ENCODE peak calls at places on chromosomes 5 and 9, in ten cellular contexts. R is H54; G is stimulated activated CD8-positive, alpha-beta memory T cell treated with anti-CD3 and anti-CD28 coated beads, Interleukin-12 subunit alpha, Interleukin-12 subunit beta, amount 100 ng/mL, for 1 hour; U is stimulated activated CD4-positive, alpha-beta T cell treated with anti-CD3 and anti-CD28 coated beads, Interleukin-12 subunit alpha, Interleukin-12 subunit beta, amount 100 ng/mL, for 48 hours; Z is GM03348; F is mesendoderm; P is kidney glomerular epithelial cell; A is BE2C; N is CD8-positive, alpha-beta memory T cell; J is CD4-positive, alpha-beta memory T cell. I is an unnamed sample.

GRCh38 chr5:1345876-1346626 is 1.2 kb upstream of the CLPTM1L start:
- DNase-seq in J (no peak), F (no peak), A (no peak), P (no peak), Z (peak; percentile 17), U (no peak), G (no peak), N (no peak), R (no peak), I (no peak)

GRCh38 chr5:171945066-171945465 is 61.4 kb downstream of the FBXW11 start:
- DNase-seq in N (no peak), G (no peak), Z (peak; percentile 28), J (no peak), F (no peak), P (no peak), R (no peak), A (no peak), U (no peak), I (no peak)

GRCh38 chr9:100011062-100011681 is 87.6 kb downstream of the ERP44 start:
- DNase-seq in P (peak; percentile 34), G (peak; percentile 12), A (peak; percentile 57), J (peak; percentile 40), R (peak; percentile 15), F (peak; percentile 71), U (peak; percentile 9), N (peak; percentile 37), Z (peak; percentile 46), I (peak; percentile 19)

GRCh38 chr9:124174385-124174784 is 83.4 kb upstream of the NEK6 start:
- DNase-seq in F (no peak), N (no peak), G (no peak), U (no peak), P (no peak), A (no peak), J (no peak), Z (no peak), R (no peak), I (no peak)

GRCh38 chr9:137296214-137297059 is 5.6 kb downstream of the NRARP start:
- DNase-seq in U (no peak), G (no peak), J (no peak), P (no peak), F (no peak), R (no peak), Z (no peak), A (no peak), N (no peak), I (no peak)

GRCh38 chr9:111700776-111701175 is 39.4 kb downstream of the GNG10 start:
- DNase-seq in N (no peak), A (no peak), R (no peak), Z (no peak), U (no peak), J (no peak), P (no peak), G (no peak), F (no peak), I (no peak)

GRCh38 chr9:2055203-2055658 is 40.1 kb downstream of the SMARCA2 start:
- DNase-seq in J (no peak), U (no peak), P (peak; percentile 46), G (no peak), F (no peak), Z (peak; percentile 41), R (no peak), A (no peak), N (no peak), I (no peak)

GRCh38 chr5:149677721-149678120 is 52.4 kb upstream of the PPARGC1B start:
- DNase-seq in R (no peak), N (no peak), G (no peak), J (no peak), U (no peak), P (no peak), F (no peak), A (no peak), Z (no peak), I (no peak)

GRCh38 chr9:87878930-87879603 is 3.6 kb upstream of the SPATA31E1 start:
- DNase-seq in J (no peak), P (no peak), N (no peak), F (no peak), A (no peak), R (peak; percentile 69), Z (peak; percentile 69), U (no peak), G (no peak), I (no peak)

GRCh38 chr5:43947870-43948269 is 344.9 kb downstream of the NNT start:
- DNase-seq in A (no peak), N (no peak), R (no peak), J (no peak), P (no peak), U (no peak), F (no peak), Z (peak; percentile 24), G (no peak), I (no peak)

GRCh38 chr5:139389701-139390638 is at the start of gene MZB1:
- DNase-seq in G (peak; percentile 25), Z (no peak), U (peak; percentile 49), R (no peak), A (no peak), P (no peak), J (peak; percentile 71), F (no peak), N (peak; percentile 85), I (no peak)

GRCh38 chr5:151023651-151024050 is 3.3 kb downstream of the GPX3 start:
- DNase-seq in J (no peak), R (no peak), Z (no peak), U (no peak), P (no peak), A (no peak), N (no peak), G (no peak), F (no peak), I (no peak)

GRCh38 chr9:37035472-37036236 is 1.6 kb upstream of the PAX5 start:
- DNase-seq in R (no peak), P (no peak), Z (no peak), U (no peak), G (no peak), J (peak; percentile 9), N (no peak), A (no peak), F (peak; percentile 62), I (no peak)

GRCh38 chr9:87138128-87139040 is 191.1 kb upstream of the GAS1 start:
- DNase-seq in J (no peak), U (no peak), Z (peak; percentile 14), A (no peak), F (no peak), P (no peak), R (no peak), N (no peak), G (no peak), I (no peak)

GRCh38 chr5:32443145-32443540 is 1.4 kb downstream of the ZFR start:
- DNase-seq in F (no peak), U (peak; percentile 31), A (no peak), G (no peak), J (peak; percentile 19), R (no peak), P (peak; percentile 51), Z (peak; percentile 50), N (peak; percentile 3), I (peak; percentile 19)

GRCh38 chr5:14400085-14400484 is 181.5 kb upstream of the OTULINL start:
- DNase-seq in U (no peak), R (no peak), P (peak; percentile 26), F (peak; percentile 67), A (peak; percentile 78), Z (peak; percentile 75), J (no peak), G (no peak), N (no peak), I (peak; percentile 29)

GRCh38 chr5:55044093-55044492 is 20.0 kb downstream of the GZMK start:
- DNase-seq in R (no peak), J (no peak), F (no peak), A (no peak), P (no peak), Z (no peak), N (no peak), U (no peak), G (no peak), I (no peak)

GRCh38 chr5:132788990-132789886 is 12.2 kb upstream of the SEPTIN8 start:
- DNase-seq in F (no peak), G (no peak), R (no peak), P (no peak), U (no peak), J (no peak), N (no peak), A (no peak), Z (no peak), I (no peak)

GRCh38 chr5:93189707-93190120 is 391.3 kb downstream of the NR2F1-AS1 start:
- DNase-seq in U (no peak), N (no peak), Z (peak; percentile 57), P (peak; percentile 98), J (no peak), F (no peak), R (peak; percentile 22), A (no peak), G (no peak), I (peak; percentile 35)

GRCh38 chr5:93304391-93304790 is 276.6 kb downstream of the NR2F1-AS1 start:
- DNase-seq in F (no peak), R (no peak), A (no peak), G (no peak), J (no peak), Z (no peak), U (no peak), N (no peak), P (no peak), I (no peak)

I was measured in HS-27A.